ENCODE peak calls at places on chromosomes 12 and 14, in nine cellular contexts. M is body of pancreas, V is tibial artery, D is psoas muscle, Z is lung, Y is heart left ventricle, H is esophagus squamous epithelium, A is K562, W is mesenchymal stem cell. K is an unnamed sample.

GRCh38 chr12:11773889-11774677 is 124.6 kb downstream of the ETV6 start:
- DNase-seq in M (no peak), V (peak), D (no peak), Z (no peak), Y (no peak), H (no peak), A (no peak), W (no peak), K (no peak)

GRCh38 chr14:69358233-69358963 is 39.7 kb downstream of the ERH start:
- DNase-seq in M (no peak), V (no peak), D (no peak), Z (no peak), Y (no peak), H (no peak), A (no peak), W (no peak), K (no peak)

GRCh38 chr12:43655586-43655985 is 103.0 kb downstream of the PUS7L start:
- DNase-seq in M (no peak), V (no peak), D (no peak), Z (no peak), Y (no peak), H (no peak), A (no peak), W (peak), K (no peak)

GRCh38 chr14:88518592-88519512 is 36.0 kb downstream of the PTPN21 start:
- DNase-seq in M (no peak), V (no peak), D (no peak), Z (no peak), Y (no peak), H (no peak), A (no peak), W (peak), K (no peak)

GRCh38 chr12:127893875-127894635 is 372.9 kb upstream of the TMEM132C start:
- DNase-seq in M (no peak), V (no peak), D (no peak), Z (no peak), Y (no peak), H (no peak), A (peak), W (no peak), K (no peak)

GRCh38 chr14:81343166-81343565 is 57.0 kb downstream of the STON2 start:
- DNase-seq in M (no peak), V (no peak), D (no peak), Z (no peak), Y (no peak), H (no peak), A (no peak), W (no peak), K (no peak)

GRCh38 chr12:116614194-116614885 is 55.2 kb downstream of the MAP1LC3B2 start:
- DNase-seq in M (no peak), V (no peak), D (no peak), Z (no peak), Y (no peak), H (no peak), A (no peak), W (no peak), K (no peak)

GRCh38 chr12:131091413-131091975 is 137.8 kb downstream of the ADGRD1 start:
- DNase-seq in M (peak), V (no peak), D (no peak), Z (no peak), Y (peak), H (no peak), A (no peak), W (no peak), K (no peak)

GRCh38 chr12:74646831-74647230 is 109.2 kb downstream of the ATXN7L3B start:
- DNase-seq in M (no peak), V (no peak), D (no peak), Z (no peak), Y (no peak), H (no peak), A (no peak), W (peak), K (peak)

GRCh38 chr12:52307836-52308806 is 13.1 kb downstream of the KRT83 start:
- DNase-seq in M (peak), V (peak), D (peak), Z (peak), Y (peak), H (no peak), A (peak), W (peak), K (peak)

DNA sequence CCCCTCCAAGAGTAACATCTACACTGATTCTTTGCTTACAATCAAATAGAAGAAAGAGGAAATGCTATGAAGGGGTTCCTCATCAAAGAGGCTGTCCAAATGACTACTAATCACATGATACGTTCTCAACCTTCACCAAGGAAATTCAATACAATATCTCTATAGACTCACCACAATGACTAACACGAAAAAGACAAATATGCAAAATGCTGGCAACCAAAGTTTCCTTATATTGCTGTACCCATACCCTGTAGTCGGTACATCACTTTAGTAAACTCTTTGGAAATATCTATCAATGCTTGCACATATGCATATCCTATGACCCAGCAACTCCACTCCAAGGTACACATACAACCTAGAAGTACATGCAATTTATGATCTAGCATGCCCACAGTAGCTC is 1296.6 kb downstream of the AACS start:
- DNase-seq in M (no peak), V (no peak), D (no peak), Z (no peak), Y (no peak), H (no peak), A (no peak), W (no peak), K (no peak)
- H3K4me3 ChIP-seq in M (no peak), V (no peak), D (no peak), Z (no peak), Y (no peak), H (no peak), A (no peak), W (no peak), K (no peak)

GRCh38 chr12:6757028-6757689 is 4.2 kb upstream of the MLF2 start:
- DNase-seq in M (no peak), V (no peak), D (no peak), Z (no peak), Y (no peak), H (no peak), A (no peak), W (no peak), K (no peak)
- H3K27ac ChIP-seq in M (no peak), V (no peak), D (no peak), Z (no peak), Y (no peak), H (no peak), A (no peak), W (no peak), K (peak)

DNA sequence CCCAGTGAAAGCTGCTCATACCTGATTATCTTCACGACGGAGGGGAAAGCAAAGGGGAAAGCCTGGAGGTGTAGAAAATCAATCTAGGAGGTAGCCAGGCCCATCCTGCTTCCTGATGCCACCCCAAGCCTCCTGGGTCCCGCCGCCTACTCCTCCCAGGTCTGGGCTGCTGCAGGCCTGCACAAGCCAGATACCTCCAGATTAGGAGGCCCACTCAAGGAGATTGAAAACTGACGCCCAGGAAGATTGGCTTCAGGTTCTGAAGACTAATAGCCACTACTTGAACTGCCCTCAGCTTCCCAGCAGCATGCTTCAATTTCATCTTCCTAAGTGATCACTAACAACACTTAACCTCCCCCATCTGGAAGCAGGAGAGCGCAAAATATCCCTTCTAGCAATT is 87.1 kb downstream of the GCH1 start:
- DNase-seq in M (no peak), V (no peak), D (no peak), Z (no peak), Y (no peak), H (no peak), A (no peak), W (no peak), K (no peak)
- H3K4me3 ChIP-seq in M (no peak), V (no peak), D (no peak), Z (no peak), Y (no peak), H (no peak), A (no peak), W (no peak), K (no peak)

GRCh38 chr12:50765325-50765911 is 1.5 kb downstream of the ATF1 start:
- DNase-seq in M (peak), V (no peak), D (peak), Z (no peak), Y (no peak), H (no peak), A (peak), W (peak), K (peak)
- H3K27ac ChIP-seq in M (peak), V (no peak), D (peak), Z (no peak), Y (peak), H (peak), A (peak), W (no peak), K (peak)

GRCh38 chr14:93974833-93975232 is 1.5 kb downstream of the ASB2 start:
- DNase-seq in M (no peak), V (peak), D (peak), Z (no peak), Y (no peak), H (no peak), A (no peak), W (no peak), K (no peak)
- H3K4me3 ChIP-seq in M (no peak), V (peak), D (peak), Z (no peak), Y (peak), H (peak), A (no peak), W (no peak), K (no peak)

GRCh38 chr12:25970916-25971674 is 12.6 kb downstream of the RASSF8 start:
- DNase-seq in M (no peak), V (no peak), D (no peak), Z (no peak), Y (no peak), H (no peak), A (no peak), W (no peak), K (peak)

GRCh38 chr12:25970082-25970481 is 11.6 kb downstream of the RASSF8 start:
- DNase-seq in M (no peak), V (no peak), D (no peak), Z (no peak), Y (no peak), H (no peak), A (no peak), W (no peak), K (no peak)

GRCh38 chr12:25975179-25975578 is 16.7 kb downstream of the RASSF8 start:
- DNase-seq in M (no peak), V (no peak), D (no peak), Z (no peak), Y (no peak), H (no peak), A (no peak), W (no peak), K (no peak)

GRCh38 chr12:25971675-25972035 is 13.2 kb downstream of the RASSF8 start:
- DNase-seq in M (no peak), V (no peak), D (no peak), Z (no peak), Y (no peak), H (no peak), A (no peak), W (no peak), K (no peak)

DNA sequence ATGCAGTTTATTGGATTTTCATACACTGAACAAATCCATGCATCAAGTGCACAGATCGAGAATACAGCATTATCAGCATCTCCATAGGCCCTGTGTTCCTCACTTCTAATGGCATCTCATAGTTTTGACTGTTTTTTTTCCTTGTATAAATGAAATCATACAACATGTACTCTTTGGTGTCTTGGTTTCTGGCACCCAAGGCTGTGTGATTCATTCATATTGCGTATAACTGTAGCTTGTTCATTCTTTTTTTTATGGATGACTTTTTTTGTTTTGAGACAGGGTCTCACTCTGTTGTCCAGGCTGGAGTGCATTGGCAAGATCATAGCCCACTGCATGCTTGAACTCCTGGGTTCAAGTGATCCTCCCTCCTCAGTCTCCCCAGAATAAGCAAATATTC is 14.3 kb downstream of the RASSF8 start:
- DNase-seq in M (no peak), V (no peak), D (no peak), Z (no peak), Y (no peak), H (no peak), A (no peak), W (no peak), K (peak)
- H3K27ac ChIP-seq in M (no peak), V (no peak), D (no peak), Z (no peak), Y (no peak), H (no peak), A (no peak), W (no peak), K (no peak)

GRCh38 chr12:3275171-3276041 is 198.2 kb downstream of the TSPAN9 start:
- DNase-seq in M (peak), V (peak), D (peak), Z (peak), Y (peak), H (no peak), A (peak), W (peak), K (peak)
- H3K4me3 ChIP-seq in M (no peak), V (no peak), D (no peak), Z (no peak), Y (no peak), H (no peak), A (no peak), W (no peak), K (no peak)

K was measured in cardiac muscle cell.